ENCODE peak calls at places on chromosomes 3 and 15, in nine cellular contexts. One of them, this sample, is unnamed.
A peak's percentile ranks its signal among the peaks of the same experiment; 100 is the strongest.

GRCh38 chr3:17643691-17644090 is 98.7 kb downstream of the TBC1D5 start:
- DNase-seq in activated CD4-positive, alpha-beta T cell treated with anti-CD3 and anti-CD28 coated beads for 1 hour: no peak
- DNase-seq in T-helper 9 cell: no peak
- DNase-seq in activated gamma-delta T cell treated with Interleukin-2 at 50 U/mL for 16 hours: no peak
- DNase-seq in GM12892: no peak
- DNase-seq in NCI-H1092 treated with DMSO at 0.1 percent for 48 hours: no peak
- DNase-seq in Kasumi-1: no peak
- DNase-seq in iPS-NIHi11: no peak
- DNase-seq in pancreas: no peak
- DNase-seq in this sample: no peak

GRCh38 chr3:14804835-14805780 is 13.7 kb upstream of the FGD5 start:
- DNase-seq in activated CD4-positive, alpha-beta T cell treated with anti-CD3 and anti-CD28 coated beads for 1 hour: no peak
- DNase-seq in T-helper 9 cell: no peak
- DNase-seq in activated gamma-delta T cell treated with Interleukin-2 at 50 U/mL for 16 hours: no peak
- DNase-seq in GM12892: no peak
- DNase-seq in NCI-H1092 treated with DMSO at 0.1 percent for 48 hours: no peak
- DNase-seq in Kasumi-1: no peak
- DNase-seq in iPS-NIHi11: no peak
- DNase-seq in pancreas: no peak
- DNase-seq in this sample: no peak

GRCh38 chr3:195549931-195550519 is 6.9 kb upstream of the PPP1R2 start:
- DNase-seq in activated CD4-positive, alpha-beta T cell treated with anti-CD3 and anti-CD28 coated beads for 1 hour: peak; percentile 69
- DNase-seq in T-helper 9 cell: peak; percentile 75
- DNase-seq in activated gamma-delta T cell treated with Interleukin-2 at 50 U/mL for 16 hours: peak; percentile 81
- DNase-seq in GM12892: no peak
- DNase-seq in NCI-H1092 treated with DMSO at 0.1 percent for 48 hours: no peak
- DNase-seq in Kasumi-1: no peak
- DNase-seq in iPS-NIHi11: no peak
- DNase-seq in pancreas: no peak
- DNase-seq in this sample: peak; percentile 80

GRCh38 chr3:179973024-179973423 is 63.7 kb downstream of the PEX5L start:
- DNase-seq in activated CD4-positive, alpha-beta T cell treated with anti-CD3 and anti-CD28 coated beads for 1 hour: no peak
- DNase-seq in T-helper 9 cell: no peak
- DNase-seq in activated gamma-delta T cell treated with Interleukin-2 at 50 U/mL for 16 hours: no peak
- DNase-seq in GM12892: no peak
- DNase-seq in NCI-H1092 treated with DMSO at 0.1 percent for 48 hours: no peak
- DNase-seq in Kasumi-1: no peak
- DNase-seq in iPS-NIHi11: no peak
- DNase-seq in pancreas: no peak
- DNase-seq in this sample: no peak

GRCh38 chr3:31409866-31410265 is 122.9 kb upstream of the STT3B start:
- DNase-seq in activated CD4-positive, alpha-beta T cell treated with anti-CD3 and anti-CD28 coated beads for 1 hour: no peak
- DNase-seq in T-helper 9 cell: no peak
- DNase-seq in activated gamma-delta T cell treated with Interleukin-2 at 50 U/mL for 16 hours: no peak
- DNase-seq in GM12892: no peak
- DNase-seq in NCI-H1092 treated with DMSO at 0.1 percent for 48 hours: no peak
- DNase-seq in Kasumi-1: no peak
- DNase-seq in iPS-NIHi11: no peak
- DNase-seq in pancreas: no peak
- DNase-seq in this sample: no peak

GRCh38 chr3:57974796-57975388 is 33.3 kb upstream of the FLNB start:
- DNase-seq in activated CD4-positive, alpha-beta T cell treated with anti-CD3 and anti-CD28 coated beads for 1 hour: no peak
- DNase-seq in T-helper 9 cell: no peak
- DNase-seq in activated gamma-delta T cell treated with Interleukin-2 at 50 U/mL for 16 hours: no peak
- DNase-seq in GM12892: no peak
- DNase-seq in NCI-H1092 treated with DMSO at 0.1 percent for 48 hours: no peak
- DNase-seq in Kasumi-1: no peak
- DNase-seq in iPS-NIHi11: no peak
- DNase-seq in pancreas: no peak
- DNase-seq in this sample: no peak

GRCh38 chr15:75125935-75126334 is 75.7 kb upstream of the C15orf39 start:
- DNase-seq in activated CD4-positive, alpha-beta T cell treated with anti-CD3 and anti-CD28 coated beads for 1 hour: no peak
- DNase-seq in T-helper 9 cell: no peak
- DNase-seq in activated gamma-delta T cell treated with Interleukin-2 at 50 U/mL for 16 hours: no peak
- DNase-seq in GM12892: no peak
- DNase-seq in NCI-H1092 treated with DMSO at 0.1 percent for 48 hours: no peak
- DNase-seq in Kasumi-1: no peak
- DNase-seq in iPS-NIHi11: no peak
- DNase-seq in pancreas: no peak
- DNase-seq in this sample: no peak

GRCh38 chr3:32583708-32584107 is 13.1 kb upstream of the DYNC1LI1 start:
- DNase-seq in activated CD4-positive, alpha-beta T cell treated with anti-CD3 and anti-CD28 coated beads for 1 hour: no peak
- DNase-seq in T-helper 9 cell: no peak
- DNase-seq in activated gamma-delta T cell treated with Interleukin-2 at 50 U/mL for 16 hours: no peak
- DNase-seq in GM12892: no peak
- DNase-seq in NCI-H1092 treated with DMSO at 0.1 percent for 48 hours: no peak
- DNase-seq in Kasumi-1: no peak
- DNase-seq in iPS-NIHi11: no peak
- DNase-seq in pancreas: no peak
- DNase-seq in this sample: no peak

GRCh38 chr3:132981746-132982145 is 56.4 kb upstream of the TMEM108 start:
- DNase-seq in activated CD4-positive, alpha-beta T cell treated with anti-CD3 and anti-CD28 coated beads for 1 hour: no peak
- DNase-seq in T-helper 9 cell: no peak
- DNase-seq in activated gamma-delta T cell treated with Interleukin-2 at 50 U/mL for 16 hours: no peak
- DNase-seq in GM12892: no peak
- DNase-seq in NCI-H1092 treated with DMSO at 0.1 percent for 48 hours: no peak
- DNase-seq in Kasumi-1: no peak
- DNase-seq in iPS-NIHi11: no peak
- DNase-seq in pancreas: no peak
- DNase-seq in this sample: no peak

GRCh38 chr3:182735672-182736071 is 57.6 kb upstream of the ATP11B start:
- DNase-seq in activated CD4-positive, alpha-beta T cell treated with anti-CD3 and anti-CD28 coated beads for 1 hour: no peak
- DNase-seq in T-helper 9 cell: no peak
- DNase-seq in activated gamma-delta T cell treated with Interleukin-2 at 50 U/mL for 16 hours: no peak
- DNase-seq in GM12892: no peak
- DNase-seq in NCI-H1092 treated with DMSO at 0.1 percent for 48 hours: no peak
- DNase-seq in Kasumi-1: no peak
- DNase-seq in iPS-NIHi11: no peak
- DNase-seq in pancreas: no peak
- DNase-seq in this sample: no peak

GRCh38 chr15:70088427-70088826 is 9.3 kb downstream of the TLE3 start:
- DNase-seq in activated CD4-positive, alpha-beta T cell treated with anti-CD3 and anti-CD28 coated beads for 1 hour: no peak
- DNase-seq in T-helper 9 cell: no peak
- DNase-seq in activated gamma-delta T cell treated with Interleukin-2 at 50 U/mL for 16 hours: no peak
- DNase-seq in GM12892: no peak
- DNase-seq in NCI-H1092 treated with DMSO at 0.1 percent for 48 hours: peak; percentile 86
- DNase-seq in Kasumi-1: no peak
- DNase-seq in iPS-NIHi11: no peak
- DNase-seq in pancreas: no peak
- DNase-seq in this sample: no peak

GRCh38 chr3:52143616-52144015 is 10.6 kb downstream of the POC1A start:
- DNase-seq in activated CD4-positive, alpha-beta T cell treated with anti-CD3 and anti-CD28 coated beads for 1 hour: no peak
- DNase-seq in T-helper 9 cell: no peak
- DNase-seq in activated gamma-delta T cell treated with Interleukin-2 at 50 U/mL for 16 hours: no peak
- DNase-seq in GM12892: no peak
- DNase-seq in NCI-H1092 treated with DMSO at 0.1 percent for 48 hours: no peak
- DNase-seq in Kasumi-1: no peak
- DNase-seq in iPS-NIHi11: no peak
- DNase-seq in pancreas: no peak
- DNase-seq in this sample: no peak

GRCh38 chr3:184788751-184789150 is 23.2 kb upstream of the VPS8 start:
- DNase-seq in activated CD4-positive, alpha-beta T cell treated with anti-CD3 and anti-CD28 coated beads for 1 hour: no peak
- DNase-seq in T-helper 9 cell: no peak
- DNase-seq in activated gamma-delta T cell treated with Interleukin-2 at 50 U/mL for 16 hours: no peak
- DNase-seq in GM12892: no peak
- DNase-seq in NCI-H1092 treated with DMSO at 0.1 percent for 48 hours: no peak
- DNase-seq in Kasumi-1: no peak
- DNase-seq in iPS-NIHi11: peak; percentile 46
- DNase-seq in pancreas: no peak
- DNase-seq in this sample: no peak

GRCh38 chr3:111668912-111669488 is 73.9 kb upstream of the ZBED2 start:
- DNase-seq in activated CD4-positive, alpha-beta T cell treated with anti-CD3 and anti-CD28 coated beads for 1 hour: no peak
- DNase-seq in T-helper 9 cell: no peak
- DNase-seq in activated gamma-delta T cell treated with Interleukin-2 at 50 U/mL for 16 hours: no peak
- DNase-seq in GM12892: no peak
- DNase-seq in NCI-H1092 treated with DMSO at 0.1 percent for 48 hours: peak; percentile 66
- DNase-seq in Kasumi-1: peak; percentile 91
- DNase-seq in iPS-NIHi11: peak; percentile 56
- DNase-seq in pancreas: no peak
- DNase-seq in this sample: no peak

GRCh38 chr15:40092416-40093223 is 16.1 kb downstream of the BMF start:
- DNase-seq in activated CD4-positive, alpha-beta T cell treated with anti-CD3 and anti-CD28 coated beads for 1 hour: no peak
- DNase-seq in T-helper 9 cell: no peak
- DNase-seq in activated gamma-delta T cell treated with Interleukin-2 at 50 U/mL for 16 hours: no peak
- DNase-seq in GM12892: no peak
- DNase-seq in NCI-H1092 treated with DMSO at 0.1 percent for 48 hours: peak; percentile 84
- DNase-seq in Kasumi-1: no peak
- DNase-seq in iPS-NIHi11: no peak
- DNase-seq in pancreas: no peak
- DNase-seq in this sample: no peak

GRCh38 chr3:14548321-14548729 is 8.2 kb upstream of the GRIP2 start:
- DNase-seq in activated CD4-positive, alpha-beta T cell treated with anti-CD3 and anti-CD28 coated beads for 1 hour: peak; percentile 13
- DNase-seq in T-helper 9 cell: peak; percentile 7
- DNase-seq in activated gamma-delta T cell treated with Interleukin-2 at 50 U/mL for 16 hours: peak; percentile 22
- DNase-seq in GM12892: peak; percentile 50
- DNase-seq in NCI-H1092 treated with DMSO at 0.1 percent for 48 hours: peak; percentile 66
- DNase-seq in Kasumi-1: peak; percentile 64
- DNase-seq in iPS-NIHi11: peak; percentile 85
- DNase-seq in pancreas: peak; percentile 48
- DNase-seq in this sample: no peak

GRCh38 chr3:13021141-13021933 is 51.9 kb downstream of the IQSEC1 start:
- DNase-seq in activated CD4-positive, alpha-beta T cell treated with anti-CD3 and anti-CD28 coated beads for 1 hour: no peak
- DNase-seq in T-helper 9 cell: no peak
- DNase-seq in activated gamma-delta T cell treated with Interleukin-2 at 50 U/mL for 16 hours: no peak
- DNase-seq in GM12892: peak; percentile 51
- DNase-seq in NCI-H1092 treated with DMSO at 0.1 percent for 48 hours: peak; percentile 67
- DNase-seq in Kasumi-1: no peak
- DNase-seq in iPS-NIHi11: no peak
- DNase-seq in pancreas: peak; percentile 72
- DNase-seq in this sample: no peak

GRCh38 chr3:59771760-59772159 is 721.9 kb upstream of the CFAP20DC start:
- DNase-seq in activated CD4-positive, alpha-beta T cell treated with anti-CD3 and anti-CD28 coated beads for 1 hour: no peak
- DNase-seq in T-helper 9 cell: no peak
- DNase-seq in activated gamma-delta T cell treated with Interleukin-2 at 50 U/mL for 16 hours: no peak
- DNase-seq in GM12892: no peak
- DNase-seq in NCI-H1092 treated with DMSO at 0.1 percent for 48 hours: no peak
- DNase-seq in Kasumi-1: no peak
- DNase-seq in iPS-NIHi11: no peak
- DNase-seq in pancreas: no peak
- DNase-seq in this sample: no peak

GRCh38 chr3:129226374-129226773 is 23.0 kb upstream of the COPG1 start:
- DNase-seq in activated CD4-positive, alpha-beta T cell treated with anti-CD3 and anti-CD28 coated beads for 1 hour: no peak
- DNase-seq in T-helper 9 cell: no peak
- DNase-seq in activated gamma-delta T cell treated with Interleukin-2 at 50 U/mL for 16 hours: no peak
- DNase-seq in GM12892: no peak
- DNase-seq in NCI-H1092 treated with DMSO at 0.1 percent for 48 hours: no peak
- DNase-seq in Kasumi-1: peak; percentile 65
- DNase-seq in iPS-NIHi11: peak; percentile 35
- DNase-seq in pancreas: no peak
- DNase-seq in this sample: no peak

GRCh38 chr15:93428135-93428534 is 339.1 kb upstream of the RGMA start:
- DNase-seq in activated CD4-positive, alpha-beta T cell treated with anti-CD3 and anti-CD28 coated beads for 1 hour: no peak
- DNase-seq in T-helper 9 cell: no peak
- DNase-seq in activated gamma-delta T cell treated with Interleukin-2 at 50 U/mL for 16 hours: no peak
- DNase-seq in GM12892: no peak
- DNase-seq in NCI-H1092 treated with DMSO at 0.1 percent for 48 hours: no peak
- DNase-seq in Kasumi-1: no peak
- DNase-seq in iPS-NIHi11: no peak
- DNase-seq in pancreas: no peak
- DNase-seq in this sample: no peak

This sample was measured in effector CD4-positive, alpha-beta T cell.